ENCODE peak calls at places on chromosomes 13 and 19, in ten cellular contexts. K, V, Y, H, F, S, P, J, L and A are unnamed samples.

GRCh38 chr19:52941941-52942370 is 18.7 kb upstream of the ZNF888 start:
- DNase-seq in Y (peak), F (peak), P (peak), S (peak), K (peak), H (no peak), J (peak), V (peak), L (no peak), A (no peak)

GRCh38 chr19:48338802-48339660 is 13.7 kb downstream of the EMP3 start:
- DNase-seq in H (no peak), V (no peak), J (no peak), F (no peak), K (no peak), Y (no peak), S (no peak), L (no peak), P (no peak), A (no peak)

GRCh38 chr19:18156268-18156667 is 3.3 kb downstream of the PIK3R2 start:
- DNase-seq in K (no peak), S (no peak), Y (no peak), J (no peak), V (no peak), P (no peak), H (no peak), L (no peak), F (no peak), A (no peak)

GRCh38 chr13:33236021-33236420 is 49.5 kb downstream of the STARD13 start:
- DNase-seq in K (no peak), S (no peak), J (peak), F (no peak), Y (no peak), V (peak), L (no peak), H (no peak), P (no peak), A (no peak)

GRCh38 chr19:29294343-29294811 is 81.4 kb upstream of the UQCRFS1 start:
- DNase-seq in V (peak), F (peak), H (no peak), L (no peak), K (no peak), Y (no peak), P (no peak), S (no peak), J (no peak), A (no peak)

GRCh38 chr19:18232540-18233223 is 6.4 kb upstream of the PDE4C start:
- DNase-seq in J (peak), L (no peak), V (no peak), K (no peak), S (no peak), F (no peak), P (peak), Y (no peak), H (no peak), A (no peak)

GRCh38 chr13:41099986-41100385 is 32.6 kb downstream of the KBTBD6 start:
- DNase-seq in S (no peak), L (no peak), F (no peak), J (no peak), Y (no peak), H (no peak), K (no peak), V (no peak), P (no peak), A (no peak)

GRCh38 chr13:84137292-84137691 is 255.0 kb upstream of the SLITRK1 start:
- DNase-seq in K (no peak), J (no peak), H (peak), P (no peak), L (no peak), S (no peak), Y (no peak), V (peak), F (no peak), A (peak)

GRCh38 chr13:97273341-97273831 is 51.3 kb downstream of the MBNL2 start:
- DNase-seq in F (no peak), K (no peak), V (no peak), S (no peak), P (no peak), L (no peak), Y (no peak), H (no peak), J (no peak), A (no peak)

GRCh38 chr19:30425885-30426838 is 54.0 kb downstream of the ZNF536 start:
- DNase-seq in K (no peak), P (peak), Y (no peak), L (no peak), H (no peak), S (no peak), V (no peak), F (peak), J (no peak), A (no peak)

GRCh38 chr19:16637535-16637934 is 9.5 kb upstream of the MED26 start:
- DNase-seq in S (no peak), Y (no peak), K (no peak), P (no peak), V (no peak), F (no peak), H (no peak), L (no peak), J (no peak), A (no peak)

GRCh38 chr13:71867101-71867814 is at the start of gene DACH1:
- DNase-seq in V (peak), K (peak), S (peak), L (peak), F (no peak), P (peak), J (peak), Y (peak), H (peak), A (peak)

GRCh38 chr19:50718255-50719118 is 1.1 kb downstream of the SHANK1 start:
- DNase-seq in Y (no peak), H (no peak), S (no peak), V (no peak), P (peak), K (no peak), J (no peak), L (no peak), F (no peak), A (no peak)

GRCh38 chr13:30968734-30969335 is 36.4 kb downstream of the TEX26 start:
- DNase-seq in F (no peak), V (peak), L (no peak), Y (no peak), H (peak), S (no peak), P (no peak), K (no peak), J (peak), A (no peak)

GRCh38 chr13:92197669-92198068 is 799.2 kb downstream of the GPC5 start:
- DNase-seq in L (no peak), F (no peak), P (no peak), V (peak), H (no peak), Y (no peak), S (no peak), K (no peak), J (peak), A (no peak)

GRCh38 chr19:55962186-55962585 is 14.6 kb downstream of the NLRP8 start:
- DNase-seq in K (no peak), Y (no peak), H (no peak), S (no peak), V (no peak), L (no peak), J (no peak), F (no peak), P (no peak), A (no peak)

GRCh38 chr19:56258272-56258671 is 14.3 kb upstream of the EDDM13 start:
- DNase-seq in F (no peak), J (no peak), V (no peak), S (no peak), L (no peak), P (no peak), Y (no peak), K (no peak), H (no peak), A (no peak)

GRCh38 chr19:42283248-42284065 is 14.4 kb downstream of the CIC start:
- DNase-seq in P (peak), F (peak), S (peak), H (peak), K (peak), V (peak), J (peak), Y (peak), L (no peak), A (peak)
- TF ChIP-seq CTCF in P (no peak), F (no peak), S (no peak), H (no peak), K (no peak), V (no peak), J (no peak), Y (no peak), L (no peak), A (no peak)

DNA sequence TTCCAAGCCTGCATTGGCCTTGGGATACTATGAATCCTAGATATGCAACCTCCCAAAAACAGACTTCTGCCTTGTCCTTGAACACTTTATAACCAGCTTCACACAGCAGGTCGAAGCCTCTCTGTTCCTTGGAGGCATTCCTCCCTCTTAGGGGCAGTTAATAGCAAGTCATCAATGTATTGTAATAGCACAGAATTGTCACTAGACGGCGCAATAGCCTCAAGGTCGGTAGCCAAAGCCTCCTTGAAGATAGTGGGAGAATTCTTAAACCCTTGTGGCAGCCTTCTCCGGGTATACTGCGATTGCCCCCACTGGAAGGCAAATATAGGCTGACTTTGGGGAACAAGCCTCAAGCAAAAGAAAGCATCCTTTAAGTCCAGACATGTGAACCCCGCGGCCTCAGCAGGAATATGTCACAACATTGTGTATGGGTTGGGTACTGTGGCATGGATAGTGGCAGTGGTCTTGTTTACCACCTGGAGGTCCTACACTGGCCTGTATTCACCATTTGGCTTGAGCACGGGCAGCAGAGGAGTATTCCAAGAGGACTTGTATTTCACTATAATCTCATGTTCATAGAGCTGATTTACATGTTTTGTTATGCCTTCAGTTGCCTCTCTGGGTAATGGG is 61.1 kb downstream of the ZNF431 start:
- DNase-seq in Y (peak), V (peak), K (no peak), J (peak), F (no peak), L (no peak), P (peak), H (no peak), S (no peak), A (peak)
- TF ChIP-seq CTCF in Y (peak), V (peak), K (peak), J (peak), F (no peak), L (peak), P (no peak), H (no peak), S (peak), A (peak)

DNA sequence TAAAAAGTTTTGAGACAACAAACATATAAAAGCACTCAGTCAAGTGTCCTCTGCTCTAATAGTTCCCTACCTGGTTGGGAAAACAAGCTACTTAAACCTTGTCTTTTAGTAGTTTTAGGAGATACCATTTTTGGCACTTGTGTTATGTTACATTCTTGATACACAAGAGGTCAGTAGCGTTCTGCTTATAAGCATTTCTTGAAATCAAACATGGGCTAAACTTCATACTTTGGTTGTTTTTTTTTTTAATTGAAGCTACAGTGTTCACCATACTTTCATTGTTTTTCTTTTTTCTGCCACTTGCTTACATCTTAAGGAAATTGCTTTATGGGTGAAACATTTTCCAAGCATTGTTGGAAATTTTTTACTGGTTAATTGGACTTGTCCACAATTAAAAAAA is 12.9 kb downstream of the NHLRC3 start:
- DNase-seq in F (no peak), J (peak), V (peak), L (no peak), P (no peak), K (no peak), H (peak), Y (peak), S (no peak), A (no peak)
- TF ChIP-seq CTCF in F (no peak), J (peak), V (peak), L (peak), P (no peak), K (peak), H (peak), Y (peak), S (peak), A (peak)

GRCh38 chr13:110713981-110714797 is 689 bp downstream of the ING1 start:
- DNase-seq in F (peak), J (peak), S (peak), P (peak), L (no peak), V (peak), Y (peak), K (peak), H (no peak), A (peak)
- TF ChIP-seq CTCF in F (no peak), J (no peak), S (no peak), P (no peak), L (no peak), V (no peak), Y (peak), K (no peak), H (peak), A (peak)

GRCh38 chr13:112889351-112890290 is 79.4 kb upstream of the MCF2L start:
- DNase-seq in P (no peak), H (no peak), J (no peak), K (no peak), Y (no peak), F (no peak), L (no peak), V (no peak), S (no peak), A (no peak)
- TF ChIP-seq CTCF in P (no peak), H (no peak), J (no peak), K (no peak), Y (no peak), F (no peak), L (no peak), V (no peak), S (no peak), A (no peak)

GRCh38 chr19:40513345-40513678 is 46.5 kb downstream of the SPTBN4 start:
- DNase-seq in F (no peak), H (no peak), P (no peak), S (no peak), V (no peak), Y (no peak), L (no peak), J (no peak), K (no peak), A (no peak)

GRCh38 chr19:40513741-40514315 is 47.0 kb downstream of the SPTBN4 start:
- DNase-seq in J (no peak), Y (no peak), S (no peak), V (no peak), L (no peak), H (no peak), F (no peak), K (no peak), P (no peak), A (no peak)

GRCh38 chr19:40511487-40511886 is 44.7 kb downstream of the SPTBN4 start:
- DNase-seq in S (no peak), J (no peak), V (no peak), Y (no peak), L (no peak), H (no peak), P (no peak), F (no peak), K (no peak), A (no peak)

GRCh38 chr19:40512110-40512472 is 45.3 kb downstream of the SPTBN4 start:
- DNase-seq in P (no peak), H (no peak), F (no peak), S (no peak), L (no peak), J (no peak), K (no peak), V (no peak), Y (no peak), A (no peak)

DNA sequence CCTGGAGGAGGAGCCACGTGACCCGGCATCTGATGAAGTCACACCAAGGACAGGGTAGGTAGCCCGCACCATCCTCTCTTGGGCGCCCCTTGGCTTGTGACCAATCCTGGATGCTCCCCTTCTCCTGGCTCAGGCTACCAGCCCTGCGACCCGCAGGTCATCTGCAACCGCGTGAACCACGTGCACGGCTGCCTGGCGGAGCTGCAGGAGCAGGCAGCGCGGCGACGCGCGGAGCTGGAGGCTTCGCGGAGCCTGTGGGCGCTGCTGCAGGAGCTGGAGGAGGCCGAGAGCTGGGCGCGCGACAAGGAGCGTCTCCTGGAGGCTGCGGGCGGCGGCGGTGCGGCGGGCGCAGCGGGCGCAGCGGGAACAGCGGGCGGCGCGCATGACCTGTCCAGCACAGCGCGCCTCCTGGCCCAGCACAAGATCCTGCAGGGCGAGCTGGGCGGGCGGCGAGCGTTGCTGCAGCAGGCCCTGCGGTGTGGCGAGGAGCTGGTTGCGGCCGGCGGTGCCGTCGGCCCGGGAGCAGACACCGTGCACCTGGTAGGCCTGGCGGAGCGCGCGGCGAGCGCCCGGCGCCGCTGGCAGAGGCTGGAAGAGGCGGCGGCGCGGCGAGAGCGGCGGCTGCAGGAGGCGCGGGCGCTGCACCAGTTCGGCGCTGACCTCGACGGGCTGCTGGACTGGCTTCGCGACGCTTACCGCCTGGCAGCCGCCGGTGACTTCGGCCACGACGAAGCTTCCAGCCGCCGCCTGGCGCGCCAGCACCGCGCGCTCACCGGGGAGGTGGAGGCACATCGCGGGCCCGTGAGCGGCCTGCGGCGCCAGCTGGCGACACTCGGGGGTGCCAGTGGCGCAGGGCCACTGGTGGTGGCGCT is 45.9 kb downstream of the SPTBN4 start:
- DNase-seq in Y (no peak), H (no peak), K (no peak), V (peak), S (no peak), F (no peak), L (no peak), J (peak), P (peak), A (no peak)
- TF ChIP-seq CTCF in Y (no peak), H (no peak), K (no peak), V (no peak), S (no peak), F (no peak), L (no peak), J (no peak), P (no peak), A (no peak)

DNA sequence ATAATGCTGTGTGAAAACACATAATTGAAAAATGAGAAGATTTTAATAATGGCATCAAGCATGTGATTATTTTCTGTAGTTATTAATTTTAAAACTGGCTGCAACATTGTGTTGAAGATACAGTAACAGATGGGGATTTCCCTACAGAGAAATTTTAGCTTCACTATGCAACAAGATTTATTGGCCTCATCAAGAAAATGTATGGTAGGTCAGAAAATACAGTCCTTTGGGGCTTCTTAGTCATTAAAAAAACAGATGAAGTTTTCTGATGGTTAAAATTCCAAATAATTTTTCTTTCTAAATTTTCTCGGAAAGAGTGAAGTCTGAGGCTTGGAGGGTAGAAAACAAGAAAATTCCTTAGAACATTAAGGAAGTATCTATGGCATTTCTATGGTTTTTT is 1790.8 kb upstream of the PCDH20 start:
- DNase-seq in L (no peak), S (no peak), K (no peak), H (no peak), V (no peak), Y (no peak), J (no peak), F (no peak), P (no peak), A (no peak)
- TF ChIP-seq CTCF in L (no peak), S (no peak), K (no peak), H (no peak), V (no peak), Y (no peak), J (no peak), F (no peak), P (no peak), A (no peak)

DNA sequence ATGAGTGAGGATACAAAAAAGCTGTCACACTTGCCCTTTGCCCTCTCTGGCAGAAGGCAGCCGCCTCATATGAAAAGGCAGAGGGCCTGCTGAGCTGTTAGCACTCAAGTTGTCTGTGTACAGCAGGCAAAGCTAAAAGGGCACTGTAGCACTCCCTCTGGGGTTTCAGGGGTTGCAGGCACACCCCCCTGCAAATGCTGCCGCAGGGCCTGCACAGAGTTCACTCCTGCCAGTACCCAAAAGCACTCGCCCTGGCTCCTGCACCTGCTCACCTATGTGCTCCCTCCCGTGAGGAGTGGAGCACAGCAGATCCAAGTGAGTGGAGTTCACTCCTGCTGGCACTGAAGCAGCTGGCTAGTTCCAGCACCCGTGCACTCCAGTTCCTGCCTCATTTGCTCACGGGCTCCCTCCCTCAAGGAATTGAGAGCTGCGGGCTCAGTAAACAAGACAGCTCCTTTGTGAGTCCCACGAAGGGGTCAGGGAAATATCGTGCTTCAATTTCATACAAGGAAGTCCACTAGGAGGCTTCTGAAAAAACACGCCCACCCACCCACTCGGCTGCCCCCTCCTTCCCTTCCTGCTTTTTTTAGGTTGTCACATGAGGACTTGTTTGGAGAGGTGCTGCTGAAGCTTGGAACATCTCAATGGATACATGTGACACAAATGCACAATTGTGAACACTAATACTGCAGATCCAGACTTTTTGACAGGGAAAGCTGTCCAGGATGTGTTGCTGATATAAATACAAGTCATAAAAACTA is 9.9 kb upstream of the RCBTB2 start:
- DNase-seq in V (peak), K (peak), L (no peak), J (peak), F (peak), S (peak), H (no peak), P (peak), Y (no peak), A (no peak)
- TF ChIP-seq CTCF in V (peak), K (no peak), L (no peak), J (peak), F (no peak), S (peak), H (peak), P (no peak), Y (no peak), A (no peak)